ENCODE peak calls at places on chromosomes 16 and 17, in four cellular contexts. H, S, N and X are unnamed samples.
A peak's percentile ranks its signal among the peaks of the same experiment; 100 is the strongest.

GRCh38 chr17:36697907-36698526 is 96.6 kb downstream of the MRM1 start:
- DNase-seq in H (no peak), S (no peak), N (no peak), X (no peak)

GRCh38 chr17:34275881-34276280 is 5.9 kb downstream of the CCL7 start:
- DNase-seq in H (no peak), S (no peak), N (no peak), X (no peak)

GRCh38 chr17:66549312-66549705 is 246.9 kb downstream of the PRKCA start:
- DNase-seq in H (no peak), S (no peak), N (no peak), X (no peak)

GRCh38 chr17:66383353-66383752 is 80.9 kb downstream of the PRKCA start:
- DNase-seq in H (no peak), S (no peak), N (no peak), X (no peak)

GRCh38 chr17:81034779-81035388 is at the start of gene BAIAP2:
- DNase-seq in H (no peak), S (peak; percentile 100), N (peak; percentile 89), X (peak; percentile 99)

GRCh38 chr16:19804538-19805323 is 79.9 kb downstream of the GPRC5B start:
- DNase-seq in H (no peak), S (no peak), N (no peak), X (peak; percentile 84)

GRCh38 chr17:51155416-51155815 is 2.1 kb downstream of the NME1 start:
- DNase-seq in H (no peak), S (no peak), N (no peak), X (no peak)

GRCh38 chr16:4081035-4081434 is 35.2 kb downstream of the ADCY9 start:
- DNase-seq in H (no peak), S (no peak), N (no peak), X (no peak)

GRCh38 chr16:49441366-49441780 is 67.8 kb downstream of the C16orf78 start:
- DNase-seq in H (no peak), S (no peak), N (no peak), X (peak; percentile 79)

GRCh38 chr17:63519972-63520882 is 2.9 kb upstream of the KCNH6 start:
- DNase-seq in H (no peak), S (peak; percentile 40), N (peak; percentile 96), X (no peak)

GRCh38 chr16:3726021-3726687 is 8.8 kb upstream of the TRAP1 start:
- DNase-seq in H (no peak), S (no peak), N (no peak), X (no peak)

GRCh38 chr17:51601622-51602261 is 341.4 kb downstream of the UTP18 start:
- DNase-seq in H (no peak), S (no peak), N (no peak), X (no peak)

GRCh38 chr16:50884066-50884860 is 142.4 kb downstream of the CYLD start:
- DNase-seq in H (peak; percentile 74), S (no peak), N (peak; percentile 30), X (no peak)

GRCh38 chr16:30010817-30011504 is at the start of gene DOC2A:
- DNase-seq in H (no peak), S (no peak), N (no peak), X (no peak)

GRCh38 chr17:21098934-21099687 is 27.7 kb upstream of the DHRS7B start:
- DNase-seq in H (no peak), S (peak; percentile 98), N (peak; percentile 80), X (peak; percentile 44)

GRCh38 chr16:1749152-1750117 is 21.9 kb downstream of the NME3 start:
- DNase-seq in H (no peak), S (no peak), N (no peak), X (no peak)

GRCh38 chr17:76630151-76630550 is 13.4 kb downstream of the ST6GALNAC1 start:
- DNase-seq in H (no peak), S (no peak), N (no peak), X (no peak)

GRCh38 chr17:64081802-64082799 is 47.8 kb downstream of the ERN1 start:
- DNase-seq in H (no peak), S (peak; percentile 79), N (peak; percentile 93), X (no peak)

GRCh38 chr16:12059216-12059769 is 82.8 kb downstream of the SNX29 start:
- DNase-seq in H (no peak), S (no peak), N (peak; percentile 39), X (peak; percentile 54)

GRCh38 chr17:7710341-7710740 is 5.3 kb downstream of the EFNB3 start:
- DNase-seq in H (no peak), S (no peak), N (no peak), X (no peak)

GRCh38 chr17:7842950-7843535 is 9.0 kb downstream of the KDM6B start:
- DNase-seq in H (no peak), S (peak; percentile 52), N (peak; percentile 53), X (peak; percentile 86)

GRCh38 chr17:1495265-1495664 is 2.8 kb upstream of the MYO1C start:
- DNase-seq in H (no peak), S (no peak), N (no peak), X (peak; percentile 70)

GRCh38 chr16:75502916-75503605 is 7.8 kb upstream of the CHST6 start:
- DNase-seq in H (no peak), S (no peak), N (no peak), X (no peak)

GRCh38 chr17:65177901-65178300 is 40.7 kb downstream of the RGS9 start:
- DNase-seq in H (no peak), S (no peak), N (no peak), X (no peak)

GRCh38 chr16:5678371-5678770 is 580.8 kb upstream of the EEF2KMT start:
- DNase-seq in H (no peak), S (no peak), N (no peak), X (no peak)

GRCh38 chr17:49551221-49552069 is 24.2 kb upstream of the NXPH3 start:
- DNase-seq in H (no peak), S (no peak), N (no peak), X (no peak)

GRCh38 chr17:55567240-55568216 is 56.3 kb upstream of the SMIM36 start:
- DNase-seq in H (no peak), S (no peak), N (no peak), X (peak; percentile 55)

GRCh38 chr17:16417896-16418683 is 2.7 kb downstream of the TRPV2 start:
- DNase-seq in H (no peak), S (no peak), N (no peak), X (no peak)

GRCh38 chr16:57475711-57476339 is 10.5 kb downstream of the DOK4 start:
- DNase-seq in H (no peak), S (peak; percentile 77), N (peak; percentile 69), X (no peak)

GRCh38 chr16:72590179-72590937 is 418.4 kb upstream of the PMFBP1 start:
- DNase-seq in H (no peak), S (no peak), N (no peak), X (no peak)

DNA sequence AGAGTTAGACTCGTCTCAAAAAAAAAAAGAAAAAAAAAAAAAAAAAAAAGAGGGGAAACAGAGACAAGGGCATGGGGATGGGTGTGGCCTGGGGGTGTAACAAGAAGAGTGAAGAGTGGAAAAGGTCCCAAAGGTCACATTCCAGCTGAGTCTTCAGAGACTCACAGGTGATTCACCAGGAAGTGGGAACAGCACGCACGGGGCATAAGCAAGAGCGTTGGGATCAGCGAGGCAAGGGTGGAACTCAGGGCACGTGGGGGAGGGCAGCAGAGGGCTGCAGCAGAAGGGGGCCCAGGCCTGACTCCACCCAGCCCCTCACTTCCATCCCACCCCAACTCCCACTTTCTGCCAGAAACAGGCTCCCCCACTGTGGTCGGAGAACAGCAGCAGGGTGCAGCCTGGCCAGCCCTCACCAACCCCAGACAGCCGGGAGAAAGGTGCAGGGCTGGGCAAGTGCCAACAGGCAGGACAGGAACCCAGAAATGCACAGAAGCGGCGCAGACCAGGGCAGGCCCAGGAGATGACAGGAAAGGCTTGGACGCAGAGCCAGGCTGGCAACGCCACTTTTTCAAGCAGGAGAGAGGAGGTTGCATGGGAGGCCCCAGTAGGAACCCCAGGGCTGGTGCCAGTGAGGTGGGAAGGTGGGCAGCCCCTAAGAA is 3.3 kb downstream of the MEAK7 start:
- DNase-seq in H (no peak), S (peak; percentile 76), N (no peak), X (no peak)
- TF ChIP-seq POLR2A in H (no peak), S (no peak), N (no peak), X (no peak)

DNA sequence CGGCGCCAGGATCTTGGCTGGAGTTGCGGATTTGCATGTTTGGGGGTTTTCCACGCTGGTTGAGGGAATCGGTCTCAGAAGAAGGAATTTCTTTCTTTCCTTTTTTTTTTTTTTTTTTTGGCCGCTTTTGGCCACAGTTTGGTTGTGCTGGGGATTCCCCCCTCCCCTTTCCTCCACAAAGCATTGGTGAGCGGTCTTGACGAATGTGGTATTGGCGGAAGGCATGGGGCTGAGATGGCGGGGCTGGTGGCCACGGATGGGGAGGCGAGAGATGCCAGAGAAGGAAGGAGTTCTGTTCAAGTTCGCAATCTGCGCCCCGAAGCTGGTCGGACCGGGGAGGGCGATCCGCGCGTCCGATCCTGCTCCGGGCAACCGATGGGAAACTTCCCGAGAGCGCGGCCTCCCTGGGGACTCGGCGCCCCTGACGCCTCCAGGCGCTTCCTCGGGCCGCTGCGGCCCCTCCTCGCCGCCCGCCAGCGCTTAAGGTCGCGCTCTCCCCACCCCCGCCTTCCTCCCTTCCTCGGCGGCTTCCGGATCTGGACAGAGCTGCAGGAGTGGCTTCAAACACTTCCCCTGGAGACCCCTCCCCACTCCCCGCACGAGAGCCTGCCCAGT is 43.2 kb downstream of the RAI1 start:
- DNase-seq in H (no peak), S (no peak), N (no peak), X (peak; percentile 76)
- TF ChIP-seq POLR2A in H (no peak), S (no peak), N (no peak), X (no peak)

GRCh38 chr17:30334421-30334820 is 564 bp upstream of the TMIGD1 start:
- DNase-seq in H (no peak), S (no peak), N (no peak), X (no peak)

GRCh38 chr17:30336369-30337171 is 2.7 kb upstream of the TMIGD1 start:
- DNase-seq in H (no peak), S (peak; percentile 66), N (peak; percentile 95), X (no peak)

GRCh38 chr17:30333503-30334240 is at the start of gene TMIGD1:
- DNase-seq in H (no peak), S (no peak), N (no peak), X (no peak)

GRCh38 chr17:30326816-30327215 is 7.0 kb downstream of the TMIGD1 start:
- DNase-seq in H (no peak), S (no peak), N (no peak), X (no peak)

DNA sequence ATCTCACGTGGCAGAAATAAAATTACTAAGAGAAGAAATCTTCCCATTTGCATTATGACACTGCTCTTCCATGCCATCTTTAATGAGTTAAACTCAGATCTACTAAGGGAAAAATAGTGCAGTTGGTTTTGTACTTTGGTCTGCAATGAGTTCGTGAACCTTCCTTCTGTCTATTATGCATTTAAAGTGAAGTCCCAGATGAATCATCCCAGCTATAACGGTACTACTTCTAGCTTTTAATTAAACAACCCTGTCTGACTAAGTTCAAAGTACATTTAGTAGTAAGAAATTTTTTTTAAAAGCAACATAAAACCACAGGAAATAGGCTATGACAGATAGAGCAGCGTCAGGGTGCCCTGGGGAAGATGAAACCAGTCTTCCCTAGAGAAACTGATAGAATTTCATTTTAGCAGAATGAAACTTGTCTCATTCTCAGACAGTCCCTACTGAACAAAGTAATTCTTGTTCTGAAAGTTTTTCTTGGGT is 1.8 kb downstream of the TMIGD1 start:
- DNase-seq in H (no peak), S (no peak), N (peak; percentile 88), X (no peak)
- TF ChIP-seq POLR2A in H (no peak), S (no peak), N (no peak), X (no peak)

GRCh38 chr17:30296499-30297038 is 4.8 kb upstream of the BLMH start:
- DNase-seq in H (no peak), S (no peak), N (no peak), X (no peak)

GRCh38 chr17:30292490-30292858 is 730 bp upstream of the BLMH start:
- DNase-seq in H (no peak), S (no peak), N (no peak), X (no peak)

GRCh38 chr17:30290696-30291570 is 811 bp downstream of the BLMH start:
- DNase-seq in H (no peak), S (peak; percentile 74), N (peak; percentile 35), X (no peak)

GRCh38 chr17:30290077-30290476 is 1.7 kb downstream of the BLMH start:
- DNase-seq in H (no peak), S (no peak), N (no peak), X (no peak)

GRCh38 chr17:30291571-30292489 is at the start of gene BLMH:
- DNase-seq in H (no peak), S (peak; percentile 80), N (peak; percentile 34), X (peak; percentile 89)
- TF ChIP-seq POLR2A in H (no peak), S (peak; percentile 86), N (peak; percentile 30), X (peak; percentile 81)